ENCODE peak calls at places on chromosomes 4 and X, in eight cellular contexts. Y is A549; F is type B pancreatic cell; H is activated CD8-positive, alpha-beta T cell treated with anti-CD3 and anti-CD28 coated beads for 36 hours; B is GM12864; P is fibroblast of mammary gland; M is HCT116; I is WERI-Rb-1. D is an unnamed sample.

GRCh38 chr4:153620352-153620751 is 63.7 kb upstream of the TLR2 start:
- DNase-seq in Y (no peak), F (no peak), H (no peak), B (no peak), P (peak; percentile 23), M (no peak), I (no peak), D (no peak)

GRCh38 chrX:133151320-133151719 is 54.4 kb upstream of the USP26 start:
- DNase-seq in Y (peak; percentile 0), F (no peak), H (no peak), B (no peak), P (no peak), M (no peak), I (no peak), D (no peak)

GRCh38 chr4:37604464-37604863 is 81.7 kb downstream of the RELL1 start:
- DNase-seq in Y (no peak), F (no peak), H (no peak), B (no peak), P (peak; percentile 69), M (peak; percentile 37), I (no peak), D (no peak)

GRCh38 chr4:23966720-23967119 is 76.9 kb upstream of the PPARGC1A start:
- DNase-seq in Y (no peak), F (no peak), H (no peak), B (no peak), P (peak; percentile 26), M (no peak), I (peak; percentile 16), D (no peak)

GRCh38 chr4:42248986-42249385 is 96.5 kb upstream of the BEND4 start:
- DNase-seq in Y (no peak), F (no peak), H (no peak), B (no peak), P (no peak), M (no peak), I (no peak), D (no peak)

GRCh38 chr4:40186665-40187014 is 10.2 kb upstream of the RHOH start:
- DNase-seq in Y (no peak), F (no peak), H (no peak), B (no peak), P (peak; percentile 32), M (no peak), I (no peak), D (no peak)

GRCh38 chr4:88765729-88766128 is 68.1 kb upstream of the NAP1L5 start:
- DNase-seq in Y (peak; percentile 23), F (no peak), H (no peak), B (no peak), P (peak; percentile 85), M (no peak), I (no peak), D (no peak)

GRCh38 chr4:179372242-179372641 is 1930.0 kb upstream of the AGA start:
- DNase-seq in Y (no peak), F (no peak), H (no peak), B (no peak), P (no peak), M (no peak), I (no peak), D (no peak)

GRCh38 chrX:119417842-119418241 is 18.7 kb downstream of the SLC25A43 start:
- DNase-seq in Y (peak; percentile 24), F (no peak), H (no peak), B (no peak), P (peak; percentile 22), M (no peak), I (no peak), D (no peak)

GRCh38 chrX:119735467-119735866 is 22.9 kb upstream of the SOWAHD start:
- DNase-seq in Y (no peak), F (no peak), H (no peak), B (no peak), P (no peak), M (no peak), I (no peak), D (no peak)

GRCh38 chrX:115898382-115899001 is 272.1 kb upstream of the AGTR2 start:
- DNase-seq in Y (peak; percentile 23), F (peak; percentile 58), H (no peak), B (no peak), P (peak; percentile 47), M (peak; percentile 6), I (peak; percentile 97), D (peak; percentile 25)

GRCh38 chr4:151409470-151410313 is 716 bp downstream of the FHIP1A start:
- DNase-seq in Y (no peak), F (peak; percentile 71), H (peak; percentile 11), B (no peak), P (peak; percentile 12), M (peak; percentile 3), I (no peak), D (no peak)

GRCh38 chr4:39062094-39062493 is at the start of gene KLHL5:
- DNase-seq in Y (no peak), F (no peak), H (no peak), B (no peak), P (peak; percentile 21), M (no peak), I (no peak), D (no peak)

GRCh38 chr4:86388252-86388651 is 28.4 kb upstream of the MAPK10 start:
- DNase-seq in Y (no peak), F (no peak), H (no peak), B (no peak), P (no peak), M (no peak), I (no peak), D (no peak)

GRCh38 chrX:138847930-138848329 is 136.4 kb upstream of the FGF13 start:
- DNase-seq in Y (peak; percentile 0), F (no peak), H (no peak), B (no peak), P (peak; percentile 42), M (no peak), I (no peak), D (no peak)
- TF ChIP-seq CTCF in Y (no peak), F (peak; percentile 47), H (no peak), B (no peak), P (peak; percentile 27), M (no peak), I (no peak), D (no peak)

GRCh38 chrX:76248901-76249300 is 76.0 kb downstream of the PBDC1 start:
- DNase-seq in Y (no peak), F (no peak), H (no peak), B (no peak), P (no peak), M (no peak), I (no peak), D (no peak)

GRCh38 chrX:76253432-76253831 is 80.6 kb downstream of the PBDC1 start:
- DNase-seq in Y (peak; percentile 53), F (no peak), H (peak; percentile 54), B (peak; percentile 16), P (peak; percentile 46), M (peak; percentile 18), I (peak; percentile 19), D (peak; percentile 31)
- TF ChIP-seq CTCF in Y (peak; percentile 39), F (peak; percentile 65), H (peak; percentile 17), B (peak; percentile 54), P (peak; percentile 42), M (peak; percentile 30), I (peak; percentile 42), D (peak; percentile 48)

GRCh38 chr4:2087170-2087569 is 28.0 kb downstream of the NAT8L start:
- DNase-seq in Y (no peak), F (no peak), H (no peak), B (no peak), P (peak; percentile 5), M (no peak), I (no peak), D (no peak)
- TF ChIP-seq CTCF in Y (no peak), F (peak; percentile 26), H (no peak), B (no peak), P (peak; percentile 27), M (peak; percentile 30), I (no peak), D (no peak)

DNA sequence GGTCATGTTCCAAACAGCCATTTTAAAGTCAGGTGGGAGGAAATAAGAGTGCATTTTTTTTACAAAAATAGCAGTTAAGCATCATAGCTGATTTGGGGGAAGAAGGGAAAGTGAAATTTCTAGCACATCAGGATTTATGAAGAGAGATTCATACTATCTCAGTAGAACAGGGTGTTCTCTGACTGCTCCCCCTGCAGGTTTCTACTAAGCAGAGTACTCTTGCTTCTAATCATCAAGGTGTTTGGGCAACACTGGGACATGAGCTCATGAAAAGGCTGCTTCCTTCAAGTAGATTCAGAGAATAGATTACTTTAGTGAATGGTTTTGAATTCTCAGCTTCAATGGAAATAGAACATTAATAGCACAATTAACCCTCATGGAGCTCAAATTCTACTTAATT is 591.4 kb upstream of the PCDH10 start:
- DNase-seq in Y (peak; percentile 4), F (no peak), H (no peak), B (no peak), P (no peak), M (peak; percentile 26), I (peak; percentile 19), D (no peak)
- TF ChIP-seq CTCF in Y (no peak), F (no peak), H (no peak), B (no peak), P (no peak), M (peak; percentile 65), I (peak; percentile 49), D (no peak)

GRCh38 chr4:90799895-90800294 is 672.7 kb downstream of the CCSER1 start:
- DNase-seq in Y (no peak), F (no peak), H (no peak), B (no peak), P (no peak), M (no peak), I (no peak), D (no peak)
- TF ChIP-seq CTCF in Y (no peak), F (no peak), H (no peak), B (no peak), P (no peak), M (peak; percentile 13), I (no peak), D (no peak)